ENCODE peak calls at places on chromosomes 2 and 18, in five cellular contexts. L is neuronal stem cell, D is IMR-90, U is H9, J is H1. R is an unnamed sample.

GRCh38 chr2:237020086-237020485 is 65.6 kb upstream of the COPS8 start:
- DNase-seq in L (no peak), D (no peak), U (no peak), J (no peak), R (no peak)

GRCh38 chr2:218465987-218466633 is 47.2 kb downstream of the VIL1 start:
- DNase-seq in L (no peak), D (peak; percentile 36), U (no peak), J (no peak), R (peak; percentile 2)

GRCh38 chr2:144201126-144201525 is 318.8 kb downstream of the ZEB2 start:
- DNase-seq in L (no peak), D (no peak), U (no peak), J (no peak), R (no peak)

GRCh38 chr2:138433995-138434991 is 67.3 kb upstream of the SPOPL start:
- DNase-seq in L (no peak), D (peak; percentile 23), U (no peak), J (no peak), R (peak; percentile 6)

GRCh38 chr2:61714210-61714609 is 139.7 kb downstream of the FAM161A start:
- DNase-seq in L (no peak), D (no peak), U (no peak), J (no peak), R (no peak)

GRCh38 chr18:72826736-72827135 is 41.1 kb downstream of the NETO1 start:
- DNase-seq in L (no peak), D (no peak), U (peak; percentile 47), J (no peak), R (peak; percentile 25)

GRCh38 chr2:198490748-198491147 is 686.4 kb downstream of the PLCL1 start:
- DNase-seq in L (no peak), D (no peak), U (no peak), J (no peak), R (no peak)

GRCh38 chr2:28695245-28695647 is 56.4 kb upstream of the PPP1CB start:
- DNase-seq in L (no peak), D (no peak), U (no peak), J (no peak), R (peak; percentile 13)

GRCh38 chr2:18721038-18721922 is 131.9 kb upstream of the NT5C1B start:
- DNase-seq in L (no peak), D (peak; percentile 10), U (no peak), J (no peak), R (no peak)

GRCh38 chr2:26555246-26556133 is 77.6 kb upstream of the OTOF start:
- DNase-seq in L (no peak), D (no peak), U (no peak), J (no peak), R (peak; percentile 59)

GRCh38 chr18:11154983-11155759 is 5.8 kb upstream of the PIEZO2 start:
- DNase-seq in L (no peak), D (no peak), U (no peak), J (no peak), R (no peak)

GRCh38 chr2:217743980-217744761 is 258.6 kb downstream of the TNS1 start:
- DNase-seq in L (no peak), D (peak; percentile 12), U (no peak), J (peak; percentile 19), R (no peak)

GRCh38 chr18:34787931-34788532 is 77.9 kb downstream of the DTNA start:
- DNase-seq in L (peak; percentile 58), D (peak; percentile 69), U (no peak), J (no peak), R (peak; percentile 70)

GRCh38 chr2:88114821-88115220 is 13.0 kb downstream of the FABP1 start:
- DNase-seq in L (no peak), D (no peak), U (no peak), J (no peak), R (no peak)

GRCh38 chr2:72211359-72211758 is 63.7 kb upstream of the CYP26B1 start:
- DNase-seq in L (no peak), D (no peak), U (no peak), J (no peak), R (no peak)

GRCh38 chr18:43271593-43272432 is 5.5 kb downstream of the SYT4 start:
- DNase-seq in L (peak; percentile 46), D (peak; percentile 61), U (no peak), J (no peak), R (peak; percentile 60)

GRCh38 chr18:58863539-58864145 is 1.0 kb upstream of the ZNF532 start:
- DNase-seq in L (peak; percentile 60), D (peak; percentile 30), U (no peak), J (no peak), R (no peak)

GRCh38 chr2:113806217-113806913 is 49.9 kb upstream of the SLC35F5 start:
- DNase-seq in L (no peak), D (no peak), U (no peak), J (no peak), R (peak; percentile 41)

GRCh38 chr2:174486614-174487535 is at the start of gene GPR155:
- DNase-seq in L (peak; percentile 98), D (peak; percentile 97), U (peak; percentile 100), J (peak; percentile 91), R (peak; percentile 99)

GRCh38 chr2:234135750-234136221 is 85.3 kb downstream of the SPP2 start:
- DNase-seq in L (peak; percentile 77), D (peak; percentile 76), U (peak; percentile 89), J (peak; percentile 75), R (peak; percentile 97)

GRCh38 chr2:234136461-234136860 is 86.0 kb downstream of the SPP2 start:
- DNase-seq in L (no peak), D (no peak), U (no peak), J (no peak), R (peak; percentile 94)

GRCh38 chr2:234139755-234140154 is 89.3 kb downstream of the SPP2 start:
- DNase-seq in L (no peak), D (no peak), U (no peak), J (no peak), R (no peak)

GRCh38 chr2:234137400-234138014 is 87.0 kb downstream of the SPP2 start:
- DNase-seq in L (no peak), D (peak; percentile 21), U (no peak), J (no peak), R (peak; percentile 80)

GRCh38 chr2:234138836-234139235 is 88.3 kb downstream of the SPP2 start:
- DNase-seq in L (no peak), D (no peak), U (no peak), J (no peak), R (no peak)
- H2AK5ac ChIP-seq in L (peak overlapping the region; percentile 54), D (no peak overlapping the region), U (no peak overlapping the region), J (no peak overlapping the region), R (no peak overlapping the region)

GRCh38 chr2:120904825-120905224 is 169.2 kb downstream of the GLI2 start:
- DNase-seq in L (no peak), D (no peak), U (no peak), J (no peak), R (no peak)

GRCh38 chr2:120905824-120906571 is 170.3 kb downstream of the GLI2 start:
- DNase-seq in L (no peak), D (no peak), U (no peak), J (no peak), R (no peak)

GRCh38 chr2:120906914-120907313 is 171.2 kb downstream of the GLI2 start:
- DNase-seq in L (no peak), D (no peak), U (no peak), J (no peak), R (no peak)

GRCh38 chr2:120904379-120904778 is 168.7 kb downstream of the GLI2 start:
- DNase-seq in L (no peak), D (no peak), U (no peak), J (no peak), R (peak; percentile 42)

GRCh38 chr2:120905298-120905697 is 169.6 kb downstream of the GLI2 start:
- DNase-seq in L (no peak), D (no peak), U (no peak), J (no peak), R (no peak)
- H3K79me1 ChIP-seq in L (peaks cover 18% of the 10 kb centered on the region), D (peaks cover 34% of the 10 kb centered on the region), U (no peaks in the 10 kb centered on the region), J (peaks cover 13% of the 10 kb centered on the region), R (peaks cover 1% of the 10 kb centered on the region)

GRCh38 chr2:234848578-234848977 is 103.2 kb upstream of the SH3BP4 start:
- DNase-seq in L (no peak), D (no peak), U (no peak), J (no peak), R (no peak)

GRCh38 chr2:234845602-234846588 is 105.9 kb upstream of the SH3BP4 start:
- DNase-seq in L (no peak), D (no peak), U (no peak), J (no peak), R (no peak)

GRCh38 chr2:234847639-234848038 is 104.2 kb upstream of the SH3BP4 start:
- DNase-seq in L (no peak), D (no peak), U (no peak), J (no peak), R (no peak)

GRCh38 chr2:234847364-234847635 is 104.5 kb upstream of the SH3BP4 start:
- DNase-seq in L (no peak), D (no peak), U (no peak), J (no peak), R (no peak)

GRCh38 chr2:234846589-234847363 is 105.0 kb upstream of the SH3BP4 start:
- DNase-seq in L (no peak), D (no peak), U (no peak), J (no peak), R (no peak)
- H2AK5ac ChIP-seq in L (peak overlapping the region; percentile 23), D (no peak overlapping the region), U (no peak overlapping the region), J (no peak overlapping the region), R (no peak overlapping the region)

GRCh38 chr2:31028415-31028814 is 109.8 kb downstream of the GALNT14 start:
- DNase-seq in L (no peak), D (no peak), U (no peak), J (no peak), R (peak; percentile 13)
- H3K79me1 ChIP-seq in L (no peaks in the 10 kb centered on the region), D (no peaks in the 10 kb centered on the region), U (no peaks in the 10 kb centered on the region), J (no peaks in the 10 kb centered on the region), R (no peaks in the 10 kb centered on the region)

GRCh38 chr18:50509012-50509411 is 50.9 kb upstream of the MAPK4 start:
- DNase-seq in L (no peak), D (no peak), U (no peak), J (no peak), R (no peak)
- H2AK5ac ChIP-seq in L (no peak overlapping the region), D (no peak overlapping the region), U (no peak overlapping the region), J (no peak overlapping the region), R (no peak overlapping the region)

R was measured in mesendoderm.